ENCODE peak calls at places on chromosomes 7 and 10, in five cellular contexts. Q is BE2C, N is body of pancreas, W is osteoblast, A is OCI-LY7. D is an unnamed sample.

GRCh38 chr10:99730026-99730425 is 1.9 kb downstream of the COX15 start:
- DNase-seq in N (no peak), W (no peak), Q (no peak), A (no peak), D (no peak)

GRCh38 chr10:64033710-64034109 is 512.5 kb downstream of the REEP3 start:
- DNase-seq in Q (no peak), A (no peak), N (no peak), W (no peak), D (no peak)

GRCh38 chr7:115672024-115672423 is 358.5 kb downstream of the TFEC start:
- DNase-seq in W (no peak), Q (no peak), A (no peak), N (no peak), D (no peak)

GRCh38 chr10:97250952-97251351 is 41.5 kb downstream of the ARHGAP19 start:
- DNase-seq in A (no peak), W (no peak), N (no peak), Q (no peak), D (no peak)

GRCh38 chr10:68561804-68562649 is 1.9 kb downstream of the TET1 start:
- DNase-seq in W (peak), N (peak), A (no peak), Q (peak), D (no peak)

GRCh38 chr10:11724938-11725776 is 17.0 kb upstream of the ECHDC3 start:
- DNase-seq in A (peak), W (peak), N (no peak), Q (no peak), D (no peak)

GRCh38 chr10:131532745-131533341 is 221.3 kb upstream of the TCERG1L start:
- DNase-seq in A (no peak), W (no peak), N (no peak), Q (no peak), D (no peak)

GRCh38 chr7:129952164-129952652 is 552 bp downstream of the UBE2H start:
- DNase-seq in Q (peak), A (peak), N (peak), W (peak), D (peak)

GRCh38 chr7:73885433-73885974 is 24.5 kb downstream of the TMEM270 start:
- DNase-seq in Q (no peak), A (no peak), W (no peak), N (no peak), D (no peak)

GRCh38 chr10:50788951-50789904 is 49.5 kb downstream of the ASAH2B start:
- DNase-seq in W (peak), N (peak), Q (no peak), A (peak), D (no peak)

GRCh38 chr10:3339531-3339950 is 167.0 kb upstream of the PITRM1 start:
- DNase-seq in Q (no peak), W (peak), A (no peak), N (no peak), D (no peak)

GRCh38 chr10:23351914-23352313 is 7.3 kb upstream of the C10orf67 start:
- DNase-seq in A (no peak), Q (no peak), W (no peak), N (no peak), D (no peak)

GRCh38 chr10:14383266-14383665 is 52.5 kb upstream of the FRMD4A start:
- DNase-seq in Q (no peak), N (no peak), A (no peak), W (no peak), D (no peak)

GRCh38 chr7:150631084-150631824 is 931 bp downstream of the GIMAP6 start:
- DNase-seq in Q (no peak), N (peak), W (peak), A (no peak), D (no peak)
- H3K4me3 ChIP-seq in Q (no peak), N (no peak), W (no peak), A (no peak), D (peak)

GRCh38 chr7:67636363-67637355 is 640.0 kb downstream of the TYW1 start:
- DNase-seq in Q (no peak), A (no peak), N (peak), W (no peak), D (no peak)
- TF ChIP-seq CTCF in Q (peak), A (no peak), N (no peak), W (no peak), D (no peak)

GRCh38 chr7:47452715-47453092 is 129.2 kb downstream of the TNS3 start:
- DNase-seq in Q (no peak), W (no peak), N (no peak), A (no peak), D (no peak)

GRCh38 chr7:47449810-47450586 is 131.9 kb downstream of the TNS3 start:
- DNase-seq in W (no peak), N (no peak), Q (no peak), A (no peak), D (no peak)

GRCh38 chr7:47452295-47452694 is 129.6 kb downstream of the TNS3 start:
- DNase-seq in A (no peak), N (no peak), W (no peak), Q (no peak), D (no peak)

GRCh38 chr7:47453093-47454056 is 128.5 kb downstream of the TNS3 start:
- DNase-seq in Q (no peak), N (peak), W (peak), A (no peak), D (peak)

DNA sequence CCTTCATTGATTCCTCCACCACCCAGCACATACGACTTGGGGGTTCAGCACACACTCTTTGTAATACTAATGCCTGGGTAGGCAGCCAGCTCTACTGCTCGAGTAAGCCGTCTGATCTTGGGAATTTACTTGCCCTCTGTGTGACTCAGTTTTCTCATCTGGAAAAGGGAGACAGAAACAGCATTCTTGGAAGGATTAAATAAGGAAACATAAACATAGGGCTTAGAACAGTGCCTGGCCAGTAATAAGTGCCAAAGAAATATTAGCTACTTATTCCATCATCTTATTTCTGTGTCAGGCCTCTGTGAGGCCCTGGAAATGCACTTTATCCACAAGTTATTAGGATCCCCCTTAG is 130.1 kb downstream of the TNS3 start:
- DNase-seq in W (no peak), Q (no peak), A (no peak), N (no peak), D (no peak)
- H3K4me3 ChIP-seq in W (no peak), Q (no peak), A (no peak), N (no peak), D (no peak)

GRCh38 chr10:25982107-25982506 is 48.1 kb downstream of the MYO3A start:
- DNase-seq in Q (no peak), A (peak), W (no peak), N (no peak), D (no peak)
- TF ChIP-seq CTCF in Q (no peak), A (peak), W (no peak), N (no peak), D (no peak)

D was measured in lower leg skin.